ENCODE peak calls at places on chromosomes 16 and 17, in six cellular contexts. L is upper lobe of right lung, A is hepatocyte, C is esophagus squamous epithelium, K is ascending aorta, W is ovary. U is an unnamed sample.

GRCh38 chr17:71632328-71632727 is 488.5 kb upstream of the SOX9 start:
- DNase-seq in L (no peak), A (no peak), C (no peak), K (no peak), W (no peak), U (no peak)

GRCh38 chr17:77325537-77325825 is 184.7 kb downstream of the SEC14L1 start:
- DNase-seq in L (no peak), A (no peak), C (no peak), K (no peak), W (no peak), U (no peak)

GRCh38 chr16:50245417-50246298 is 20.7 kb upstream of the ADCY7 start:
- DNase-seq in L (peak; percentile 88), A (peak; percentile 75), C (no peak), K (no peak), W (peak; percentile 70), U (peak; percentile 42)

GRCh38 chr17:58328195-58329034 is at the start of gene TSPOAP1:
- DNase-seq in L (peak; percentile 70), A (no peak), C (no peak), K (no peak), W (no peak), U (peak; percentile 60)

GRCh38 chr16:75494184-75494583 is 1.1 kb downstream of the CHST6 start:
- DNase-seq in L (no peak), A (no peak), C (no peak), K (no peak), W (no peak), U (no peak)

GRCh38 chr16:4884972-4885874 is 37.9 kb downstream of the UBN1 start:
- DNase-seq in L (no peak), A (no peak), C (no peak), K (no peak), W (no peak), U (no peak)

GRCh38 chr17:57899822-57900221 is 50.0 kb upstream of the MRPS23 start:
- DNase-seq in L (peak; percentile 81), A (no peak), C (no peak), K (no peak), W (no peak), U (no peak)

GRCh38 chr17:72810991-72811508 is 281.4 kb downstream of the SLC39A11 start:
- DNase-seq in L (no peak), A (no peak), C (no peak), K (no peak), W (no peak), U (no peak)

GRCh38 chr16:85712841-85713240 is 24.1 kb upstream of the GINS2 start:
- DNase-seq in L (no peak), A (no peak), C (no peak), K (no peak), W (no peak), U (no peak)

GRCh38 chr17:73551144-73551543 is 93.1 kb downstream of the SDK2 start:
- DNase-seq in L (no peak), A (no peak), C (no peak), K (no peak), W (no peak), U (no peak)

GRCh38 chr16:88516666-88517065 is 53.5 kb upstream of the ZC3H18 start:
- DNase-seq in L (no peak), A (no peak), C (no peak), K (no peak), W (no peak), U (no peak)

GRCh38 chr16:76654421-76654820 is 377.2 kb downstream of the CNTNAP4 start:
- DNase-seq in L (no peak), A (no peak), C (no peak), K (no peak), W (no peak), U (no peak)

GRCh38 chr17:41818024-41818423 is 5.2 kb downstream of the FKBP10 start:
- DNase-seq in L (no peak), A (no peak), C (no peak), K (no peak), W (no peak), U (no peak)

GRCh38 chr17:11240041-11240801 is 792 bp upstream of the SHISA6 start:
- DNase-seq in L (no peak), A (peak; percentile 35), C (no peak), K (no peak), W (no peak), U (no peak)

GRCh38 chr17:73155410-73156165 is 9.2 kb upstream of the SSTR2 start:
- DNase-seq in L (no peak), A (no peak), C (no peak), K (no peak), W (no peak), U (no peak)

GRCh38 chr17:41555105-41555887 is 16.6 kb downstream of the KRT9 start:
- DNase-seq in L (no peak), A (no peak), C (no peak), K (no peak), W (no peak), U (no peak)

GRCh38 chr17:50501054-50501453 is 7.2 kb upstream of the MYCBPAP start:
- DNase-seq in L (no peak), A (no peak), C (no peak), K (no peak), W (no peak), U (no peak)

GRCh38 chr17:7029659-7030058 is 6.2 kb upstream of the SLC16A13 start:
- DNase-seq in L (no peak), A (no peak), C (no peak), K (no peak), W (peak; percentile 28), U (no peak)

GRCh38 chr17:79657036-79657435 is 46.2 kb upstream of the RBFOX3 start:
- DNase-seq in L (no peak), A (no peak), C (no peak), K (no peak), W (no peak), U (no peak)

GRCh38 chr17:50687200-50688066 is 20.3 kb downstream of the ANKRD40 start:
- DNase-seq in L (peak; percentile 63), A (peak; percentile 54), C (no peak), K (no peak), W (peak; percentile 88), U (no peak)

GRCh38 chr16:78957328-78958100 is 643.0 kb downstream of the MAF start:
- DNase-seq in L (no peak), A (no peak), C (no peak), K (no peak), W (peak; percentile 53), U (no peak)

GRCh38 chr17:47733047-47733413 is at the start of gene TBX21:
- DNase-seq in L (peak; percentile 84), A (peak; percentile 70), C (peak; percentile 48), K (peak; percentile 25), W (no peak), U (peak; percentile 88)

GRCh38 chr16:76226011-76226410 is 51.2 kb upstream of the CNTNAP4 start:
- DNase-seq in L (no peak), A (peak; percentile 5), C (no peak), K (no peak), W (no peak), U (no peak)

GRCh38 chr17:36495076-36495578 is 8.6 kb downstream of the ZNHIT3 start:
- DNase-seq in L (no peak), A (no peak), C (no peak), K (no peak), W (no peak), U (no peak)

GRCh38 chr16:57572978-57573733 is 30.7 kb downstream of the ADGRG5 start:
- DNase-seq in L (no peak), A (no peak), C (no peak), K (no peak), W (no peak), U (no peak)

GRCh38 chr16:85367485-85367884 is 245.6 kb upstream of the GSE1 start:
- DNase-seq in L (no peak), A (no peak), C (no peak), K (no peak), W (no peak), U (no peak)

GRCh38 chr17:21002309-21003006 is 40.4 kb downstream of the USP22 start:
- DNase-seq in L (no peak), A (no peak), C (no peak), K (no peak), W (no peak), U (no peak)

GRCh38 chr17:42519546-42520444 is 16.2 kb upstream of the NAGLU start:
- DNase-seq in L (peak; percentile 77), A (peak; percentile 91), C (no peak), K (peak; percentile 77), W (peak; percentile 96), U (no peak)

DNA sequence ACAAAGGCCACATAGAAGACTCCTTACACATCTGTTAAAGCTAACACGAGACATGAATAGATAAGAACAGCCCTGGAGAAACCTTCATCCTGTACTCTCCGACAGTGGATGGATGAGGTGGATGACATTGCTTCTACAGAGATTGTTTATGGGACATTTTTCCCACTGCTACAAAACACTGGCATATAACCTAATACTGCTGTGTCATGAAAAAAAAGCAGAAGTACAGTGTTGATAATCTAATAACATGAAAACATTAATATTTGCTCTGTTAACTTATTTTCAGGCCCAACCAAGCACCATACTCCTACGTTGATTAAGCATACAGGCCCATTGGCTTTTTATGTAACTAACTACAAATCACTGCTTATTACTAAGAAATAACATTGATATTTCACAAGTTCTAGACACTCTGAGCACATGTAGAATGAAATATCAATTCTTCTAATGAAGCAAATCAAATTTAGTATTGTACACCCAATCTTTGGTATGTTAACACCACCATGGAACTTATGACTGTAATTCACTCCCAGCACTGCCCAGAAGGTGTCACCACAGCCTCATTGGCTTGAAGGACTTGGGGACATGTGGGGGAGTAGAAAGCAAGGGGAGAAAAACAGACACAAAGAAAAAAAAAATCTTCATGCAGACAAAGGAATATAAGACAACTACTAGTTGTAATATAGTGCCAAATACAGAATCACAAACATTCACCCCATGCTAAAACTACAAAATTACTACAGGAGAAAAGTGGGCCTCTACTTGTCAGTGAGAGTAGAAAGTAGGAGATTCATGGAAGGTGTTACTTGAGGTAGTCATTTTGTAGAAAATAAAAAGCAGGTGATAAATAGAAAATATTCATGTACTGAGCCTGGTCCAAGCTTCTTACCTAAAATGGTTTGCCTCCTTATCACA is 330.0 kb upstream of the PMFBP1 start:
- DNase-seq in L (no peak), A (peak; percentile 76), C (no peak), K (no peak), W (peak; percentile 37), U (peak; percentile 12)
- TF ChIP-seq CTCF in L (peak; percentile 64), A (peak; percentile 87), C (peak; percentile 75), K (peak; percentile 60), W (no peak), U (peak; percentile 30)

GRCh38 chr17:17866425-17866824 is 29.6 kb upstream of the SREBF1 start:
- DNase-seq in L (no peak), A (no peak), C (no peak), K (no peak), W (no peak), U (no peak)
- H3K9me3 ChIP-seq in L (no peaks in the 10 kb centered on the region), A (no peaks in the 10 kb centered on the region), C (no peaks in the 10 kb centered on the region), K (no peaks in the 10 kb centered on the region), W (no peaks in the 10 kb centered on the region), U (no peaks in the 10 kb centered on the region)

GRCh38 chr16:29826342-29826695 is 6.1 kb downstream of the MVP start:
- DNase-seq in L (no peak), A (no peak), C (no peak), K (no peak), W (no peak), U (no peak)
- H3K27ac ChIP-seq in L (peak overlapping the region; percentile 93), A (peak overlapping the region; percentile 91), C (peak overlapping the region; percentile 83), K (peak overlapping the region; percentile 69), W (peak overlapping the region; percentile 82), U (peak overlapping the region; percentile 14)

GRCh38 chr16:66696669-66697630 is at the start of gene CMTM4:
- DNase-seq in L (peak; percentile 94), A (peak; percentile 97), C (no peak), K (peak; percentile 37), W (peak; percentile 87), U (peak; percentile 78)
- TF ChIP-seq CTCF in L (peak; percentile 5), A (peak; percentile 22), C (peak; percentile 20), K (no peak), W (peak; percentile 22), U (no peak)